ENCODE peak calls at places on chromosomes 11 and 22, in six cellular contexts. V is HCT116, X is neural progenitor cell, D is fibroblast of lung, R is PC-3, S is IMR-90. L is an unnamed sample.
A peak's percentile ranks its signal among the peaks of the same experiment; 100 is the strongest.

GRCh38 chr11:614091-614582 is 1.6 kb downstream of the IRF7 start:
- DNase-seq in V (no peak), X (no peak), D (no peak), R (peak; percentile 16), S (no peak), L (no peak)

GRCh38 chr22:37118083-37118482 is 8.6 kb upstream of the TMPRSS6 start:
- DNase-seq in V (no peak), X (no peak), D (no peak), R (no peak), S (no peak), L (no peak)

GRCh38 chr22:31945478-31945815 is 1.1 kb downstream of the YWHAH start:
- DNase-seq in V (no peak), X (no peak), D (no peak), R (peak; percentile 20), S (no peak), L (no peak)

GRCh38 chr11:105181100-105181499 is 41.5 kb upstream of the CARD18 start:
- DNase-seq in V (no peak), X (no peak), D (peak; percentile 78), R (peak; percentile 59), S (peak; percentile 76), L (peak; percentile 90)

GRCh38 chr11:112300094-112300786 is 39.6 kb upstream of the PLET1 start:
- DNase-seq in V (no peak), X (no peak), D (no peak), R (no peak), S (no peak), L (no peak)

GRCh38 chr22:23163665-23164064 is 16.6 kb upstream of the BCR start:
- DNase-seq in V (no peak), X (no peak), D (no peak), R (no peak), S (no peak), L (peak; percentile 26)

GRCh38 chr11:115930276-115930675 is 426.1 kb upstream of the CADM1 start:
- DNase-seq in V (no peak), X (no peak), D (peak; percentile 25), R (no peak), S (no peak), L (no peak)

GRCh38 chr11:83054904-83055380 is 16.8 kb downstream of the RAB30 start:
- DNase-seq in V (no peak), X (no peak), D (no peak), R (peak; percentile 88), S (no peak), L (no peak)

GRCh38 chr11:17786824-17787525 is 52.4 kb downstream of the KCNC1 start:
- DNase-seq in V (peak; percentile 57), X (peak; percentile 32), D (peak; percentile 90), R (peak; percentile 86), S (peak; percentile 96), L (peak; percentile 94)

GRCh38 chr11:118447423-118447822 is 11.1 kb downstream of the KMT2A start:
- DNase-seq in V (no peak), X (no peak), D (no peak), R (no peak), S (no peak), L (no peak)

GRCh38 chr11:2311456-2312201 is 9.8 kb downstream of the TSPAN32 start:
- DNase-seq in V (no peak), X (no peak), D (no peak), R (no peak), S (no peak), L (no peak)

GRCh38 chr11:85028329-85029101 is 598.6 kb downstream of the DLG2 start:
- DNase-seq in V (no peak), X (no peak), D (no peak), R (no peak), S (no peak), L (no peak)

GRCh38 chr22:23915230-23915754 is 21.1 kb downstream of the MIF start:
- DNase-seq in V (no peak), X (no peak), D (no peak), R (no peak), S (no peak), L (no peak)

GRCh38 chr11:27600656-27601055 is 94.1 kb upstream of the LIN7C start:
- DNase-seq in V (no peak), X (no peak), D (no peak), R (no peak), S (no peak), L (no peak)

GRCh38 chr11:7595016-7595869 is 78.1 kb downstream of the CYB5R2 start:
- DNase-seq in V (no peak), X (peak; percentile 77), D (no peak), R (no peak), S (no peak), L (peak; percentile 63)

GRCh38 chr11:97290444-97291041 is 900.7 kb downstream of the JRKL start:
- DNase-seq in V (no peak), X (no peak), D (peak; percentile 18), R (no peak), S (no peak), L (no peak)

GRCh38 chr11:74546752-74547151 is 45.6 kb upstream of the POLD3 start:
- DNase-seq in V (no peak), X (no peak), D (no peak), R (peak; percentile 98), S (no peak), L (no peak)

GRCh38 chr22:24107668-24108067 is 73.6 kb upstream of the SUSD2 start:
- DNase-seq in V (no peak), X (no peak), D (peak; percentile 81), R (peak; percentile 37), S (peak; percentile 90), L (peak; percentile 96)

GRCh38 chr11:10496296-10496936 is 41.4 kb downstream of the AMPD3 start:
- DNase-seq in V (no peak), X (no peak), D (no peak), R (no peak), S (no peak), L (no peak)

GRCh38 chr11:111870522-111870886 is 877 bp downstream of the ALG9 start:
- DNase-seq in V (no peak), X (no peak), D (no peak), R (no peak), S (no peak), L (no peak)

GRCh38 chr11:116648229-116649174 is 124.3 kb downstream of the BUD13 start:
- DNase-seq in V (no peak), X (no peak), D (no peak), R (no peak), S (no peak), L (no peak)

GRCh38 chr22:40412441-40412840 is 42.0 kb downstream of the SGSM3 start:
- DNase-seq in V (no peak), X (no peak), D (no peak), R (no peak), S (no peak), L (no peak)

GRCh38 chr11:113540416-113541330 is 65.5 kb upstream of the DRD2 start:
- DNase-seq in V (no peak), X (peak; percentile 23), D (no peak), R (no peak), S (no peak), L (no peak)

GRCh38 chr22:32806296-32806695 is 4.8 kb downstream of the TIMP3 start:
- DNase-seq in V (no peak), X (no peak), D (no peak), R (no peak), S (no peak), L (peak; percentile 25)

GRCh38 chr11:125401746-125402145 is 94.3 kb downstream of the FEZ1 start:
- DNase-seq in V (no peak), X (peak; percentile 86), D (no peak), R (no peak), S (peak; percentile 26), L (peak; percentile 20)

GRCh38 chr22:22823126-22823804 is 64.4 kb upstream of the IGLL5 start:
- DNase-seq in V (no peak), X (no peak), D (no peak), R (no peak), S (no peak), L (no peak)

GRCh38 chr22:49624421-49625177 is 203.1 kb downstream of the BRD1 start:
- DNase-seq in V (no peak), X (no peak), D (no peak), R (no peak), S (no peak), L (no peak)

GRCh38 chr11:16028406-16028805 is 327.9 kb downstream of the SOX6 start:
- DNase-seq in V (no peak), X (no peak), D (peak; percentile 47), R (no peak), S (peak; percentile 45), L (no peak)

GRCh38 chr22:46896568-46897245 is 134.3 kb downstream of the TBC1D22A start:
- DNase-seq in V (no peak), X (no peak), D (no peak), R (no peak), S (no peak), L (no peak)
- H4K20me1 ChIP-seq in V (no peaks in the 10 kb centered on the region), X (no peaks in the 10 kb centered on the region), D (no peaks in the 10 kb centered on the region), R (no peaks in the 10 kb centered on the region), S (peaks cover 6% of the 10 kb centered on the region), L (no peaks in the 10 kb centered on the region)

DNA sequence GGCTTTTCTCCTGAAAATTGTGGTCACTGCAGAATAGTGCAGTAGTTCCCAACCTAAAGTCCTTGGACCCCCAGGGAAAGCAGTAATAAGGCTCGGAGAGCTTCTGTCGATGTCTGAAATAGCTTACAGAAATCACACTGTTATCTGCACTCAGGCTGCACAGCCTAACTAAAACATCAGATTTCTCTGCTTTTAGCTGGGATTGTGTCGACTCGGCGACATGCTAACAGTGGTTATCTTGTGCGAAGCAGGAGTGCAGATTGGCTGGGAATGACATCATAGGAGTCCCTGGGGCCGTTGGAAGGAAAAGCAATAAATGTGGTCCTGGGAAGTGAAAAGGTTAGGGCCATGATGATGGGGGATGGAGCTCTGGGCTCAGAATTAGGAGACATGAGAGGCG is 143.9 kb upstream of the NECTIN1 start:
- DNase-seq in V (no peak), X (no peak), D (no peak), R (no peak), S (no peak), L (no peak)
- H4K20me1 ChIP-seq in V (no peaks in the 10 kb centered on the region), X (no peaks in the 10 kb centered on the region), D (no peaks in the 10 kb centered on the region), R (no peaks in the 10 kb centered on the region), S (no peaks in the 10 kb centered on the region), L (no peaks in the 10 kb centered on the region)

DNA sequence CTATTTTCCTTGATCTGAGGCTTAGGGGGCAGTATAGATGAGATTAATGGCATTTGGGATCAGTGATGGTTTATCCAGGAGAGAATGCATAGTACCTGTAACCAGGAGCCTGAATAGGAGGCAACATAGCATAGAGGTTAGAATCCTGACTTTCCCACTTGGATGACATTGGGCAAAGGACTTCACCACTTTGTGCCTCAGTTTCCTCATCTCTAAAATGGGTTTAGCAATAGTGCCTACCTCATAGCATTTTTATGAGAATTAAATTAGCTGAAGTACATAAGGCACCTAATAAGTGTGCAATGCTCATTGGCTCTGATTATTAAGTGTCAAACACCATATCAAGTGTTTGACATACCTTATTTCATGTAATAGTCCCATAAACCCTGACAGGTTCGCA is 30.8 kb downstream of the CD44 start:
- DNase-seq in V (no peak), X (no peak), D (no peak), R (no peak), S (no peak), L (no peak)
- H4K20me1 ChIP-seq in V (no peaks in the 10 kb centered on the region), X (no peaks in the 10 kb centered on the region), D (no peaks in the 10 kb centered on the region), R (peaks cover 19% of the 10 kb centered on the region), S (peaks cover 96% of the 10 kb centered on the region), L (no peaks in the 10 kb centered on the region)

GRCh38 chr22:46801331-46801811 is 38.9 kb downstream of the TBC1D22A start:
- DNase-seq in V (no peak), X (no peak), D (no peak), R (no peak), S (no peak), L (no peak)
- H4K20me1 ChIP-seq in V (no peaks in the 10 kb centered on the region), X (peaks cover 12% of the 10 kb centered on the region), D (no peaks in the 10 kb centered on the region), R (no peaks in the 10 kb centered on the region), S (peaks cover 19% of the 10 kb centered on the region), L (no peaks in the 10 kb centered on the region)

GRCh38 chr11:45982656-45983470 is 60.4 kb downstream of the LARGE2 start:
- DNase-seq in V (peak; percentile 13), X (peak; percentile 50), D (peak; percentile 93), R (no peak), S (peak; percentile 88), L (peak; percentile 84)
- H4K20me1 ChIP-seq in V (no peaks in the 10 kb centered on the region), X (peaks cover 57% of the 10 kb centered on the region), D (no peaks in the 10 kb centered on the region), R (no peaks in the 10 kb centered on the region), S (peaks cover 12% of the 10 kb centered on the region), L (no peaks in the 10 kb centered on the region)